ENCODE peak calls at places on chromosomes 16 and 17, in eight cellular contexts. One of them, this sample, is unnamed.

GRCh38 chr17:13114601-13115024 is 96.8 kb upstream of the ELAC2 start:
- DNase-seq in RWPE2: no peak
- DNase-seq in HFFc6: peak
- DNase-seq in HEK293T: peak
- DNase-seq in T-helper 9 cell: no peak
- DNase-seq in B cell: no peak
- DNase-seq in NCI-H1105: no peak
- DNase-seq in stimulated activated CD4-positive, alpha-beta T cell treated with anti-CD3 and anti-CD28 coated beads, Interleukin-2, amount 100 ng/mL, for 24 hours: no peak
- DNase-seq in this sample: peak

GRCh38 chr16:30748634-30749445 is 615 bp downstream of the PHKG2 start:
- DNase-seq in RWPE2: no peak
- DNase-seq in HFFc6: peak
- DNase-seq in HEK293T: peak
- DNase-seq in T-helper 9 cell: no peak
- DNase-seq in B cell: no peak
- DNase-seq in NCI-H1105: no peak
- DNase-seq in stimulated activated CD4-positive, alpha-beta T cell treated with anti-CD3 and anti-CD28 coated beads, Interleukin-2, amount 100 ng/mL, for 24 hours: peak
- DNase-seq in this sample: no peak

GRCh38 chr16:69307091-69307490 is 4.1 kb upstream of the VPS4A start:
- DNase-seq in RWPE2: no peak
- DNase-seq in HFFc6: no peak
- DNase-seq in HEK293T: no peak
- DNase-seq in T-helper 9 cell: no peak
- DNase-seq in B cell: no peak
- DNase-seq in NCI-H1105: no peak
- DNase-seq in stimulated activated CD4-positive, alpha-beta T cell treated with anti-CD3 and anti-CD28 coated beads, Interleukin-2, amount 100 ng/mL, for 24 hours: no peak
- DNase-seq in this sample: no peak

GRCh38 chr16:69145658-69146057 is 13.2 kb downstream of the UTP4 start:
- DNase-seq in RWPE2: no peak
- DNase-seq in HFFc6: no peak
- DNase-seq in HEK293T: no peak
- DNase-seq in T-helper 9 cell: no peak
- DNase-seq in B cell: no peak
- DNase-seq in NCI-H1105: no peak
- DNase-seq in stimulated activated CD4-positive, alpha-beta T cell treated with anti-CD3 and anti-CD28 coated beads, Interleukin-2, amount 100 ng/mL, for 24 hours: no peak
- DNase-seq in this sample: no peak

GRCh38 chr16:10940501-10941079 is 1.7 kb downstream of the DEXI start:
- DNase-seq in RWPE2: no peak
- DNase-seq in HFFc6: no peak
- DNase-seq in HEK293T: no peak
- DNase-seq in T-helper 9 cell: no peak
- DNase-seq in B cell: no peak
- DNase-seq in NCI-H1105: no peak
- DNase-seq in stimulated activated CD4-positive, alpha-beta T cell treated with anti-CD3 and anti-CD28 coated beads, Interleukin-2, amount 100 ng/mL, for 24 hours: no peak
- DNase-seq in this sample: no peak

GRCh38 chr16:2039286-2040030 is 8.2 kb downstream of the NTHL1 start:
- DNase-seq in RWPE2: no peak
- DNase-seq in HFFc6: peak
- DNase-seq in HEK293T: no peak
- DNase-seq in T-helper 9 cell: no peak
- DNase-seq in B cell: no peak
- DNase-seq in NCI-H1105: no peak
- DNase-seq in stimulated activated CD4-positive, alpha-beta T cell treated with anti-CD3 and anti-CD28 coated beads, Interleukin-2, amount 100 ng/mL, for 24 hours: no peak
- DNase-seq in this sample: peak

GRCh38 chr16:86322283-86322682 is 188.0 kb upstream of the FOXF1 start:
- DNase-seq in RWPE2: no peak
- DNase-seq in HFFc6: no peak
- DNase-seq in HEK293T: no peak
- DNase-seq in T-helper 9 cell: no peak
- DNase-seq in B cell: no peak
- DNase-seq in NCI-H1105: no peak
- DNase-seq in stimulated activated CD4-positive, alpha-beta T cell treated with anti-CD3 and anti-CD28 coated beads, Interleukin-2, amount 100 ng/mL, for 24 hours: no peak
- DNase-seq in this sample: no peak

GRCh38 chr17:45430738-45431530 is 1.7 kb downstream of the ARHGAP27 start:
- DNase-seq in RWPE2: peak
- DNase-seq in HFFc6: no peak
- DNase-seq in HEK293T: no peak
- DNase-seq in T-helper 9 cell: no peak
- DNase-seq in B cell: peak
- DNase-seq in NCI-H1105: no peak
- DNase-seq in stimulated activated CD4-positive, alpha-beta T cell treated with anti-CD3 and anti-CD28 coated beads, Interleukin-2, amount 100 ng/mL, for 24 hours: peak
- DNase-seq in this sample: no peak

GRCh38 chr17:48002920-48003685 is 32.2 kb downstream of the CDK5RAP3 start:
- DNase-seq in RWPE2: no peak
- DNase-seq in HFFc6: no peak
- DNase-seq in HEK293T: no peak
- DNase-seq in T-helper 9 cell: no peak
- DNase-seq in B cell: no peak
- DNase-seq in NCI-H1105: peak
- DNase-seq in stimulated activated CD4-positive, alpha-beta T cell treated with anti-CD3 and anti-CD28 coated beads, Interleukin-2, amount 100 ng/mL, for 24 hours: no peak
- DNase-seq in this sample: no peak

GRCh38 chr16:74455213-74455612 is 33.9 kb upstream of the CLEC18B start:
- DNase-seq in RWPE2: no peak
- DNase-seq in HFFc6: no peak
- DNase-seq in HEK293T: no peak
- DNase-seq in T-helper 9 cell: no peak
- DNase-seq in B cell: no peak
- DNase-seq in NCI-H1105: no peak
- DNase-seq in stimulated activated CD4-positive, alpha-beta T cell treated with anti-CD3 and anti-CD28 coated beads, Interleukin-2, amount 100 ng/mL, for 24 hours: no peak
- DNase-seq in this sample: no peak

GRCh38 chr17:47884905-47885735 is 10.9 kb upstream of the SP2 start:
- DNase-seq in RWPE2: no peak
- DNase-seq in HFFc6: no peak
- DNase-seq in HEK293T: no peak
- DNase-seq in T-helper 9 cell: no peak
- DNase-seq in B cell: no peak
- DNase-seq in NCI-H1105: no peak
- DNase-seq in stimulated activated CD4-positive, alpha-beta T cell treated with anti-CD3 and anti-CD28 coated beads, Interleukin-2, amount 100 ng/mL, for 24 hours: no peak
- DNase-seq in this sample: no peak